ENCODE peak calls at places on chromosomes 4 and X, in four cellular contexts. One of them, this sample, is unnamed.

GRCh38 chr4:148015058-148015457 is 283.2 kb downstream of the ARHGAP10 start:
- DNase-seq in A549: no peak
- DNase-seq in HepG2: no peak
- DNase-seq in H1: no peak
- DNase-seq in this sample: no peak

GRCh38 chrX:30618160-30618765 is 35.0 kb upstream of the GK start:
- DNase-seq in H1: peak
- DNase-seq in A549: peak
- DNase-seq in HepG2: no peak
- DNase-seq in this sample: no peak

GRCh38 chr4:110998308-110998707 is 375.4 kb upstream of the PITX2 start:
- DNase-seq in H1: no peak
- DNase-seq in A549: no peak
- DNase-seq in HepG2: no peak
- DNase-seq in this sample: no peak

GRCh38 chr4:138439143-138439581 is 197.0 kb upstream of the SLC7A11 start:
- DNase-seq in HepG2: no peak
- DNase-seq in A549: no peak
- DNase-seq in H1: no peak
- DNase-seq in this sample: no peak

GRCh38 chr4:94305468-94306225 is 37.0 kb downstream of the HPGDS start:
- DNase-seq in A549: no peak
- DNase-seq in H1: no peak
- DNase-seq in HepG2: no peak
- DNase-seq in this sample: no peak

GRCh38 chr4:149203256-149204001 is 612.2 kb downstream of the IQCM start:
- DNase-seq in H1: no peak
- DNase-seq in A549: no peak
- DNase-seq in HepG2: no peak
- DNase-seq in this sample: no peak

GRCh38 chr4:165502919-165503907 is 124.4 kb downstream of the CPE start:
- DNase-seq in HepG2: peak
- DNase-seq in A549: peak
- DNase-seq in H1: no peak
- DNase-seq in this sample: no peak

GRCh38 chr4:99642725-99643489 is 14.7 kb downstream of the C4orf54 start:
- DNase-seq in A549: no peak
- DNase-seq in HepG2: no peak
- DNase-seq in H1: no peak
- DNase-seq in this sample: no peak

GRCh38 chrX:71366674-71367256 is 608 bp downstream of the TAF1 start:
- DNase-seq in A549: peak
- DNase-seq in HepG2: no peak
- DNase-seq in H1: no peak
- DNase-seq in this sample: no peak

GRCh38 chr4:138078264-138078663 is 163.9 kb downstream of the SLC7A11 start:
- DNase-seq in A549: no peak
- DNase-seq in HepG2: no peak
- DNase-seq in H1: no peak
- DNase-seq in this sample: no peak

GRCh38 chr4:140715121-140715520 is 41.1 kb downstream of the TBC1D9 start:
- DNase-seq in HepG2: no peak
- DNase-seq in H1: no peak
- DNase-seq in A549: no peak
- DNase-seq in this sample: no peak

GRCh38 chr4:15691346-15692140 is 9.9 kb downstream of the FAM200B start:
- DNase-seq in H1: no peak
- DNase-seq in A549: peak
- DNase-seq in HepG2: peak
- DNase-seq in this sample: no peak

GRCh38 chr4:130029442-130029841 is 933.5 kb downstream of the C4orf33 start:
- DNase-seq in H1: peak
- DNase-seq in A549: no peak
- DNase-seq in HepG2: no peak
- DNase-seq in this sample: no peak

GRCh38 chr4:97317691-97318090 is 825.6 kb downstream of the STPG2 start:
- DNase-seq in HepG2: no peak
- DNase-seq in H1: no peak
- DNase-seq in A549: no peak
- DNase-seq in this sample: no peak

GRCh38 chr4:128315756-128316520 is 28.3 kb upstream of the PGRMC2 start:
- DNase-seq in A549: no peak
- DNase-seq in H1: no peak
- DNase-seq in HepG2: no peak
- DNase-seq in this sample: no peak

GRCh38 chr4:38605794-38606586 is 58.0 kb upstream of the KLF3 start:
- DNase-seq in HepG2: peak
- DNase-seq in A549: peak
- DNase-seq in H1: no peak
- DNase-seq in this sample: no peak

GRCh38 chr4:3414421-3415279 is 27.1 kb upstream of the HGFAC start:
- DNase-seq in A549: no peak
- DNase-seq in HepG2: no peak
- DNase-seq in H1: no peak
- DNase-seq in this sample: no peak

GRCh38 chr4:151962138-151962845 is 201.5 kb upstream of the GATB start:
- DNase-seq in A549: no peak
- DNase-seq in H1: no peak
- DNase-seq in HepG2: no peak
- DNase-seq in this sample: no peak

DNA sequence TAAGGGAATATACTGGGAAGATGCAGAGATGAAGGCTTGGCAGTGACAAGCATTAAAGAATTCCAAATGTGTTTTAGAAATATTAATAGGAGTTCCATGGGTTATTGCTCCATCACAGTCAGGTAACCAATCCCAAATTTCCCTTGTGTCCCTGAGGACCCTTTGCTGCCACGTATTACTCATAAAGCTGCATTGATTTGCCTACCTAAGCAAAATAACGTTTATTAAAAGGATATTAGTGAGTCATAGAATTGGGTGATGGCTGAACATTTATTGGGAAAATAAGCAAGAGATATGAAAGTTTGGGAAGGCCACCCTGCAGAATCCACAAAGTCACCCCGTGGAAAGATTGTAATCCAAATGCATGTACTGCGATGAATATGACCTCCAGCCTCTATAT is 782.1 kb downstream of the RAPGEF2 start:
- DNase-seq in H1: no peak
- DNase-seq in A549: no peak
- DNase-seq in HepG2: no peak
- DNase-seq in this sample: no peak
- TF ChIP-seq HDAC2 in H1: no peak
- TF ChIP-seq HDAC2 in A549: no peak
- TF ChIP-seq HDAC2 in HepG2: no peak
- TF ChIP-seq HDAC2 in this sample: no peak

DNA sequence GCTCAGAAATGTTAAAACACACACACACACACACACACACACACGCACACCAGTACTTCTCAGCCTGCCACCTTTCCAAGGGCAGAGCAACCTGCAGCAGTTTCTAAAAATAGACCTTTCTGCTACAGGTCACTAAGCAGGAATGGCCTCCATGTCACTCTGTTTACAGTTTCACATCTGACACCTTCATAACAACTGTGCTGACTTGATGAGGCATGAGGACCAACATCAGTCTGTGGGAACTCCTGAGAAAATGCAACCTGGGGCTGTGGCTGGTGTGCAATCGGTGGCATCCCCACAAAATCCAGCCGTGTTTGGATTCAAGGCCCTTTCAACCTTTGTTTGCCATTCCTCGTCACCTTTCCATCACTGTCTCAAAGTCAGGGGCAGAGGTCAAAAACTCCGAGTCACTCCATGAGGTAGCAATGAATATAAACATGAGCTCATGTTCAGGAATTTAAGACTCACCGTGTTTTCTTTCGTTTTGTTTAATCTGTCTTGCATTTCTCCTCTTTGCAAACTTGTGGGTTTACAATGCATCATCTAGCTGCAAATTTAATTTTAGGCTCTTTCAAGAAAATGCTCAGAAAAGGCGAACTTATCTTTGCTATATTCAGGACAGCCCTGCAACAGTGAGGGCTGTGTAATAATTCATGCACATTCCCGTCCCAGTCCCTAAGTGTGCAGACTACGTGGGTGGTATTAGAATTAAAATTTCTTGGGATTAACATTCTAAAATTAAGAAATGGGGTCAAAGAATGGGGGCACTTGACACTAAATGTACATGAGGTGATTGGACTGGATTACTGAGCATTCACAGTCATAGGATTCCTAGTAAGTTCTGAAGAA is 135.3 kb downstream of the SHROOM3 start:
- DNase-seq in HepG2: peak
- DNase-seq in A549: peak
- DNase-seq in H1: no peak
- DNase-seq in this sample: no peak
- TF ChIP-seq HDAC2 in HepG2: peak
- TF ChIP-seq HDAC2 in A549: no peak
- TF ChIP-seq HDAC2 in H1: no peak
- TF ChIP-seq HDAC2 in this sample: no peak

GRCh38 chrX:85052207-85052606 is 48.5 kb downstream of the APOOL start:
- DNase-seq in A549: no peak
- DNase-seq in HepG2: no peak
- DNase-seq in H1: no peak
- DNase-seq in this sample: no peak

GRCh38 chrX:85051627-85052026 is 48.0 kb downstream of the APOOL start:
- DNase-seq in HepG2: no peak
- DNase-seq in A549: no peak
- DNase-seq in H1: no peak
- DNase-seq in this sample: no peak

DNA sequence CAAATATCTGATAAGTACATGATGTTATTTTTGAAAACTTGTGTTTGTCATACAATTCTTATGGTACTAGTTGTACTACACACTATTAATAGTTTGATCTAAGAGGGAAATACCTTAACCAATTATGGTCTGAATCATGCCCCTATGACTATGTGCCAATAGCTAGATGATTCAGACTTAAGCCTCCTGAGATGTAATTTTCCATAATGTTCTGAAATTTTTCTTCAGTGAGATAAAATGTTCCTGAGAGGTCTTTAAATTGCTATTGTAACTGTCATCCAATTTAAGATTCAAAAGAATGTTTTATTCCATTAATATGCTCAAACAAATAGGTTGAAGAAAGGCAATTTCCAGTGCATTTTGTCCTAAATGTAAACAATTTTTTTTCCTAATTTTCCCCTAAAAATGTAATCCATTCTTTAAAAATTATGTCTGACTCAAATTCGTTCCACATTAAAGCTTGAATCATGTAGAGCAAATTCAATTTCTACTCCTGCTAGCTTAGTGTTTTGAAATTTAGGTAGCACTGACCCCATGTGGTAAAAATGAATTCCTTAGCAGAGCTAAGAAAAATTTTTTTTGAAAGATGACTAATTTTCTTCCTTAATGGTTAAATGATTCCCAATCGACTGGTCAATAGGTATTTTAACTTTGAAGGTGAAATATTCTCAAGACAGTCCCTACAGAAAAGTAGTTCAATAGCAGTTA is 49.1 kb downstream of the APOOL start:
- DNase-seq in H1: no peak
- DNase-seq in HepG2: no peak
- DNase-seq in A549: peak
- DNase-seq in this sample: no peak
- TF ChIP-seq HDAC2 in H1: no peak
- TF ChIP-seq HDAC2 in HepG2: no peak
- TF ChIP-seq HDAC2 in A549: no peak
- TF ChIP-seq HDAC2 in this sample: no peak

GRCh38 chrX:15834051-15834450 is 20.6 kb downstream of the AP1S2 start:
- DNase-seq in HepG2: no peak
- DNase-seq in H1: no peak
- DNase-seq in A549: no peak
- DNase-seq in this sample: no peak
- TF ChIP-seq HDAC2 in HepG2: no peak
- TF ChIP-seq HDAC2 in H1: no peak
- TF ChIP-seq HDAC2 in A549: no peak
- TF ChIP-seq HDAC2 in this sample: no peak

GRCh38 chr4:19349416-19349815 is 902.3 kb upstream of the SLIT2 start:
- DNase-seq in HepG2: no peak
- DNase-seq in H1: no peak
- DNase-seq in A549: no peak
- DNase-seq in this sample: no peak
- TF ChIP-seq HDAC2 in HepG2: no peak
- TF ChIP-seq HDAC2 in H1: no peak
- TF ChIP-seq HDAC2 in A549: no peak
- TF ChIP-seq HDAC2 in this sample: no peak

GRCh38 chr4:170589597-170590191 is 499.9 kb upstream of the AADAT start:
- DNase-seq in H1: no peak
- DNase-seq in HepG2: peak
- DNase-seq in A549: peak
- DNase-seq in this sample: peak

GRCh38 chr4:170591076-170591475 is 501.3 kb upstream of the AADAT start:
- DNase-seq in HepG2: no peak
- DNase-seq in A549: no peak
- DNase-seq in H1: no peak
- DNase-seq in this sample: no peak
- TF ChIP-seq HDAC2 in HepG2: no peak
- TF ChIP-seq HDAC2 in A549: no peak
- TF ChIP-seq HDAC2 in H1: no peak
- TF ChIP-seq HDAC2 in this sample: no peak

DNA sequence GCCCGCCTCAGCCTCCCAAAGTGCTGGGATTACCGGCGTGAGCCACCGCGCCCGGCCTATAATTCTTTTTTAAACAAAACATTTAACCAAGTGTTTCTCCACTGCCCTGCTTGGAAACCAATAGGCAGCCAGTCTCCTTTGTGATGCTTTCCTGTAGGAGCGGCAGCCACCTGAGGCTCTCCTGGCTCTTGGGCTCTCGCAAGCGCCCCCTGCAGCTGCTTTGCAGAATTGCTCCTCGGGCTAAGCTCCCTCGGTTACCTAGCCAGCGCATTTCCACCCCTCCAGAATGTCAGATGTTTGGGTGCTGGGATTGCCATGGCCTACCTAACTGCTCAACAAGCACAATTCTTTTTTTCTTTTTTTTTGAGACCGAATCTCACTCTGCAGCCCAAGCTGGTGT is 7.7 kb downstream of the S100P start:
- DNase-seq in H1: peak
- DNase-seq in A549: peak
- DNase-seq in HepG2: peak
- DNase-seq in this sample: no peak
- TF ChIP-seq HDAC2 in H1: no peak
- TF ChIP-seq HDAC2 in A549: no peak
- TF ChIP-seq HDAC2 in HepG2: no peak
- TF ChIP-seq HDAC2 in this sample: no peak

GRCh38 chr4:184745747-184746531 is 12.0 kb upstream of the CENPU start:
- DNase-seq in A549: peak
- DNase-seq in H1: no peak
- DNase-seq in HepG2: peak
- DNase-seq in this sample: no peak
- TF ChIP-seq HDAC2 in A549: no peak
- TF ChIP-seq HDAC2 in H1: no peak
- TF ChIP-seq HDAC2 in HepG2: no peak
- TF ChIP-seq HDAC2 in this sample: no peak

GRCh38 chr4:122845066-122845465 is 18.4 kb downstream of the FGF2 start:
- DNase-seq in HepG2: no peak
- DNase-seq in A549: no peak
- DNase-seq in H1: no peak
- DNase-seq in this sample: no peak

GRCh38 chr4:122842984-122843531 is 16.4 kb downstream of the FGF2 start:
- DNase-seq in H1: no peak
- DNase-seq in A549: peak
- DNase-seq in HepG2: no peak
- DNase-seq in this sample: no peak

GRCh38 chr4:122845760-122846159 is 19.1 kb downstream of the FGF2 start:
- DNase-seq in H1: no peak
- DNase-seq in HepG2: no peak
- DNase-seq in A549: no peak
- DNase-seq in this sample: no peak

GRCh38 chr4:122851568-122851967 is 24.9 kb downstream of the FGF2 start:
- DNase-seq in HepG2: no peak
- DNase-seq in H1: no peak
- DNase-seq in A549: no peak
- DNase-seq in this sample: no peak

GRCh38 chr4:122847931-122848330 is 21.3 kb downstream of the FGF2 start:
- DNase-seq in H1: no peak
- DNase-seq in A549: no peak
- DNase-seq in HepG2: no peak
- DNase-seq in this sample: no peak
- TF ChIP-seq HDAC2 in H1: no peak
- TF ChIP-seq HDAC2 in A549: no peak
- TF ChIP-seq HDAC2 in HepG2: no peak
- TF ChIP-seq HDAC2 in this sample: no peak